ENCODE peak calls at places on chromosomes 2 and 18, in five cellular contexts. K, Y, C, A and T are unnamed samples.

GRCh38 chr2:216172493-216172892 is 63.3 kb downstream of the XRCC5 start:
- DNase-seq in K (no peak), Y (no peak), C (no peak), A (no peak), T (no peak)

GRCh38 chr2:239878686-239879085 is 146.5 kb downstream of the NDUFA10 start:
- DNase-seq in K (no peak), Y (no peak), C (no peak), A (no peak), T (no peak)

GRCh38 chr2:222643134-222643533 is 12.8 kb downstream of the FARSB start:
- DNase-seq in K (no peak), Y (no peak), C (no peak), A (no peak), T (no peak)

GRCh38 chr18:57921708-57922107 is 118.6 kb upstream of the ATP8B1 start:
- DNase-seq in K (no peak), Y (no peak), C (peak), A (no peak), T (no peak)

GRCh38 chr18:77063256-77063655 is 69.3 kb downstream of the MBP start:
- DNase-seq in K (peak), Y (no peak), C (no peak), A (no peak), T (peak)

GRCh38 chr18:27674411-27674810 is 489.3 kb upstream of the CHST9 start:
- DNase-seq in K (no peak), Y (no peak), C (no peak), A (no peak), T (no peak)

GRCh38 chr2:129764376-129765325 is 214.8 kb upstream of the RAB6C start:
- DNase-seq in K (no peak), Y (no peak), C (peak), A (no peak), T (no peak)

GRCh38 chr2:226580403-226580802 is 219.2 kb downstream of the IRS1 start:
- DNase-seq in K (no peak), Y (no peak), C (no peak), A (no peak), T (no peak)

GRCh38 chr18:49175476-49175875 is 224.7 kb upstream of the SMAD7 start:
- DNase-seq in K (no peak), Y (no peak), C (no peak), A (no peak), T (no peak)

GRCh38 chr2:135820003-135820618 is 16.9 kb downstream of the LCT start:
- DNase-seq in K (no peak), Y (no peak), C (no peak), A (no peak), T (peak)

GRCh38 chr2:85418132-85419008 is at the start of gene SH2D6:
- DNase-seq in K (peak), Y (peak), C (peak), A (peak), T (peak)
- TF ChIP-seq CTCF in K (no peak), Y (no peak), C (no peak), A (no peak), T (no peak)

DNA sequence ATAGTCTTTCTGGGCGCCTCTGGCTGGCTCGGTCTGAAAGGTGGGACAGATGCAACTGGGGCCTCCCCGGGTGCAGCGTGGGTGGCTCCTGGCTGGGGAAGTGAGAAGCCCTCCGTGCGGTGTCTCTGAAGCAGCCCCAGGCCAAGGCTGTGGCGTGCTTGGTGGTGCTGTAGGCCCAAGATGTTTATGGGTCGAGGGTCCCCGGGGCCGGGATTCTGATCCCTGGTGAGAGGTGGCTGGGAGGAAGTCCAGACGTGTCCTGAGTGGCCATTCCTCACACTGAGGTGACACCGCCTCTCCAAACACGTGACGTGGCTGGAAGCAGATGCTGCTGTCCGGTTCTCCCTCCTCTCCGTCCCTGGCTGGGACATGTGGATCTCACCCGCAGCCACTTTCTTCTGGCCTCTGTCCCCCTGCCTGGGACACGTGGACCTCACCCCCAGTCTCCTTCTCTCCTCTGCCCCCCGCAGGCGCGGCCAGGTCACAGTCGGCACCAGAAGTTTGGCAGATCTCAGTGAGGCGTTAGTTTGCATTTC is 12.6 kb downstream of the RTP5 start:
- DNase-seq in K (peak), Y (peak), C (no peak), A (no peak), T (peak)
- TF ChIP-seq CTCF in K (no peak), Y (no peak), C (no peak), A (no peak), T (peak)

GRCh38 chr2:148829618-148830017 is 45.4 kb upstream of the KIF5C start:
- DNase-seq in K (no peak), Y (no peak), C (no peak), A (no peak), T (no peak)
- TF ChIP-seq CTCF in K (no peak), Y (no peak), C (no peak), A (no peak), T (no peak)

GRCh38 chr2:33034784-33035183 is 88.0 kb downstream of the LTBP1 start:
- DNase-seq in K (no peak), Y (no peak), C (no peak), A (no peak), T (no peak)
- TF ChIP-seq CTCF in K (no peak), Y (peak), C (peak), A (peak), T (no peak)

GRCh38 chr18:51621103-51621969 is 423.9 kb upstream of the MEX3C start:
- DNase-seq in K (no peak), Y (no peak), C (peak), A (peak), T (peak)
- TF ChIP-seq CTCF in K (peak), Y (peak), C (no peak), A (peak), T (peak)

GRCh38 chr2:5365871-5366461 is 326.2 kb upstream of the SOX11 start:
- DNase-seq in K (no peak), Y (peak), C (no peak), A (peak), T (peak)
- TF ChIP-seq CTCF in K (peak), Y (peak), C (no peak), A (no peak), T (peak)